ENCODE peak calls at places on chromosomes 11 and 22, in six cellular contexts. J is tibial artery, R is astrocyte, E is GM23338, N is right lobe of liver, Z is K562. P is an unnamed sample.

GRCh38 chr22:23777776-23778575 is 5.3 kb downstream of the MMP11 start:
- DNase-seq in N (no peak), E (no peak), J (peak; percentile 90), Z (no peak), R (no peak), P (no peak)

GRCh38 chr11:35145249-35145648 is 6.3 kb downstream of the CD44 start:
- DNase-seq in R (peak; percentile 61), Z (peak; percentile 30), N (no peak), J (no peak), E (no peak), P (peak; percentile 25)

GRCh38 chr11:96155627-96156378 is 187.2 kb downstream of the MAML2 start:
- DNase-seq in Z (peak; percentile 66), R (peak; percentile 97), J (peak; percentile 85), E (peak; percentile 67), N (no peak), P (peak; percentile 79)

GRCh38 chr22:48838846-48839730 is 988.6 kb downstream of the BRD1 start:
- DNase-seq in R (no peak), N (no peak), E (no peak), Z (no peak), J (peak; percentile 51), P (no peak)

GRCh38 chr11:3001496-3001895 is 9.4 kb upstream of the NAP1L4 start:
- DNase-seq in J (peak; percentile 82), R (no peak), N (peak; percentile 57), E (no peak), Z (no peak), P (no peak)

GRCh38 chr11:9834281-9834680 is 170.4 kb downstream of the SWAP70 start:
- DNase-seq in E (no peak), J (no peak), N (no peak), R (peak; percentile 77), Z (no peak), P (no peak)

GRCh38 chr11:61972112-61972795 is 4.8 kb upstream of the FTH1 start:
- DNase-seq in N (peak; percentile 37), E (peak; percentile 27), J (peak; percentile 56), R (peak; percentile 89), Z (no peak), P (no peak)

GRCh38 chr11:6926208-6927029 is at the start of gene ZNF215:
- DNase-seq in N (peak; percentile 51), R (peak; percentile 82), J (peak; percentile 76), E (peak; percentile 96), Z (peak; percentile 92), P (peak; percentile 82)

GRCh38 chr11:11396290-11397042 is 43.4 kb upstream of the CSNK2A3 start:
- DNase-seq in Z (no peak), J (no peak), N (no peak), R (peak; percentile 95), E (no peak), P (no peak)

GRCh38 chr11:12808519-12808918 is 134.3 kb downstream of the TEAD1 start:
- DNase-seq in Z (no peak), R (peak; percentile 71), E (no peak), N (no peak), J (no peak), P (no peak)

GRCh38 chr11:95092549-95093324 is 3.1 kb downstream of the ENDOD1 start:
- DNase-seq in J (no peak), E (peak; percentile 57), Z (peak; percentile 38), R (peak; percentile 63), N (no peak), P (peak; percentile 55)

GRCh38 chr22:31776231-31776630 is 22.4 kb downstream of the DEPDC5 start:
- DNase-seq in Z (no peak), E (no peak), J (no peak), R (no peak), N (no peak), P (no peak)

GRCh38 chr11:73218106-73218829 is at the start of gene P2RY2:
- DNase-seq in E (peak; percentile 87), R (peak; percentile 10), Z (no peak), J (peak; percentile 87), N (peak; percentile 96), P (peak; percentile 95)

GRCh38 chr22:49855491-49855911 is 1.9 kb downstream of the ZBED4 start:
- DNase-seq in N (no peak), Z (no peak), R (peak; percentile 29), J (no peak), E (no peak), P (no peak)
- TF ChIP-seq CTCF in N (no peak), Z (no peak), R (no peak), J (no peak), E (no peak), P (no peak)

GRCh38 chr11:47373876-47374820 is 4.2 kb downstream of the SPI1 start:
- DNase-seq in E (peak; percentile 94), Z (peak; percentile 83), J (peak; percentile 89), R (peak; percentile 32), N (peak; percentile 86), P (peak; percentile 87)
- H3K27ac ChIP-seq in E (no peak overlapping the region), Z (no peak overlapping the region), J (no peak overlapping the region), R (no peak overlapping the region), N (no peak overlapping the region), P (no peak overlapping the region)

GRCh38 chr22:17103351-17103750 is 17.8 kb downstream of the TMEM121B start:
- DNase-seq in N (no peak), Z (no peak), J (no peak), R (no peak), E (no peak), P (no peak)

GRCh38 chr22:17102297-17102667 is 17.5 kb downstream of the IL17RA start:
- DNase-seq in N (no peak), R (no peak), Z (peak; percentile 47), E (no peak), J (peak; percentile 21), P (no peak)

GRCh38 chr22:17098379-17098819 is 13.6 kb downstream of the IL17RA start:
- DNase-seq in N (no peak), Z (no peak), J (peak; percentile 64), E (no peak), R (no peak), P (no peak)

GRCh38 chr22:17101475-17102296 is 16.9 kb downstream of the IL17RA start:
- DNase-seq in Z (no peak), E (no peak), R (no peak), J (peak; percentile 53), N (no peak), P (no peak)

GRCh38 chr22:17100621-17101020 is 15.8 kb downstream of the IL17RA start:
- DNase-seq in J (peak; percentile 17), Z (no peak), E (no peak), R (no peak), N (no peak), P (no peak)
- H3K36me3 ChIP-seq in J (peaks cover 77% of the 10 kb centered on the region), Z (peaks cover 56% of the 10 kb centered on the region), E (no peaks in the 10 kb centered on the region), R (peaks cover 24% of the 10 kb centered on the region), N (peaks cover 40% of the 10 kb centered on the region), P (no peaks in the 10 kb centered on the region)

GRCh38 chr11:107969219-107969618 is 39.5 kb upstream of the CUL5 start:
- DNase-seq in R (no peak), J (no peak), Z (peak; percentile 33), E (peak; percentile 61), N (no peak), P (no peak)
- TF ChIP-seq CTCF in R (no peak), J (no peak), Z (no peak), E (peak; percentile 44), N (no peak), P (no peak)

GRCh38 chr22:46099740-46100139 is 50.6 kb upstream of the PPARA start:
- DNase-seq in N (no peak), R (no peak), J (no peak), Z (no peak), E (no peak), P (no peak)
- H3K27ac ChIP-seq in N (no peak overlapping the region), R (peak overlapping the region; percentile 30), J (peak overlapping the region; percentile 78), Z (no peak overlapping the region), E (no peak overlapping the region), P (peak overlapping the region; percentile 53)

GRCh38 chr11:1753426-1754305 is 3.3 kb upstream of the IFITM10 start:
- DNase-seq in J (peak; percentile 64), Z (no peak), N (no peak), E (no peak), R (no peak), P (no peak)
- H3K36me3 ChIP-seq in J (peaks cover 69% of the 10 kb centered on the region), Z (peaks cover 16% of the 10 kb centered on the region), N (peaks cover 34% of the 10 kb centered on the region), E (no peaks in the 10 kb centered on the region), R (no peaks in the 10 kb centered on the region), P (peaks cover 59% of the 10 kb centered on the region)

DNA sequence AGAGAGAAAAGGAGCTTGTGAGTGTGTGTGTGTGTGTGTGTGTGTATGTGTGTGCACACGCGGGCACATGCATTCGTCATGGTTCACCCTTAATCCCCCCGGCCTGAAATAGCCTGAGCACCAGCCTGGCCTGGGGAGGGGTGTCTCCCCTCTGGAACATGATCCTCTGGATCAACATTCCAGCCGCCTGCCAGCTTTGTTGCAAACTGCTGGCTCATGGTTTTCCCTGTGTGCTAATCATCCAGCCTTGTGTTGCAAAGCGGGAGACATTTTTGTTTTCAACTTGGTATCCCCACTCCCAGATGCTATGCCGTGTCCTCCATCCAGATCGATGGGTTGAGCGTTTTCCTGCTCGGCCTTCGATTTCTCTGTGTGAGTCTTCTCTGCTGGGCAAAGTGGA is 94.3 kb downstream of the FEZ1 start:
- DNase-seq in E (peak; percentile 73), Z (no peak), N (no peak), R (no peak), J (no peak), P (peak; percentile 92)
- TF ChIP-seq CTCF in E (no peak), Z (no peak), N (no peak), R (no peak), J (no peak), P (no peak)

P was measured in psoas muscle.